ENCODE peak calls at places on chromosomes 16 and 17, in seven cellular contexts. O is activated T-cell treated with anti-CD3 and anti-CD28 coated beads for 48 hours, N is NCI-H2029, J is NCI-H460, E is NCI-H526, X is nephron progenitor cell, G is heart left ventricle. Q is an unnamed sample.

GRCh38 chr16:67104061-67104460 is 5.7 kb upstream of the PHAF1 start:
- DNase-seq in O (no peak), N (no peak), J (peak), E (no peak), X (peak), G (no peak), Q (peak)

GRCh38 chr17:74164446-74165045 is 38.9 kb upstream of the RPL38 start:
- DNase-seq in O (no peak), N (no peak), J (no peak), E (no peak), X (no peak), G (no peak), Q (peak)

GRCh38 chr16:17392857-17393421 is 77.8 kb downstream of the XYLT1 start:
- DNase-seq in O (no peak), N (no peak), J (no peak), E (no peak), X (no peak), G (no peak), Q (no peak)

GRCh38 chr17:70913086-70913485 is 743.8 kb downstream of the KCNJ2 start:
- DNase-seq in O (no peak), N (no peak), J (no peak), E (no peak), X (no peak), G (no peak), Q (no peak)

GRCh38 chr16:22366889-22367288 is 7.5 kb downstream of the CDR2 start:
- DNase-seq in O (no peak), N (no peak), J (no peak), E (no peak), X (no peak), G (no peak), Q (no peak)

GRCh38 chr17:6752068-6752909 is 3.6 kb upstream of the XAF1 start:
- DNase-seq in O (no peak), N (no peak), J (peak), E (no peak), X (no peak), G (peak), Q (no peak)

GRCh38 chr17:43389022-43389947 is 9.5 kb upstream of the ARL4D start:
- DNase-seq in O (peak), N (peak), J (peak), E (peak), X (peak), G (peak), Q (peak)

GRCh38 chr16:2692251-2692947 is 10.1 kb downstream of the KCTD5 start:
- DNase-seq in O (no peak), N (peak), J (no peak), E (no peak), X (no peak), G (peak), Q (no peak)

GRCh38 chr16:66416136-66416535 is 11.0 kb upstream of the BEAN1 start:
- DNase-seq in O (no peak), N (no peak), J (no peak), E (no peak), X (no peak), G (no peak), Q (no peak)

GRCh38 chr16:3431779-3432219 is 11.5 kb downstream of the ZNF597 start:
- DNase-seq in O (peak), N (no peak), J (no peak), E (no peak), X (no peak), G (peak), Q (peak)

GRCh38 chr16:47492428-47493357 is 31.6 kb downstream of the PHKB start:
- DNase-seq in O (peak), N (no peak), J (no peak), E (no peak), X (no peak), G (peak), Q (no peak)

GRCh38 chr16:66740010-66740409 is 11.4 kb downstream of the DYNC1LI2 start:
- DNase-seq in O (no peak), N (no peak), J (peak), E (peak), X (peak), G (no peak), Q (no peak)

GRCh38 chr16:4316103-4316731 is 350 bp downstream of the GLIS2 start:
- DNase-seq in O (no peak), N (no peak), J (no peak), E (peak), X (peak), G (no peak), Q (no peak)

GRCh38 chr17:73302189-73302588 is 9.6 kb downstream of the CDC42EP4 start:
- DNase-seq in O (no peak), N (no peak), J (no peak), E (no peak), X (no peak), G (no peak), Q (no peak)

GRCh38 chr16:67170168-67170947 is at the start of gene NOL3:
- DNase-seq in O (no peak), N (no peak), J (peak), E (peak), X (peak), G (peak), Q (peak)

GRCh38 chr17:7114875-7115614 is 423 bp upstream of the ASGR2 start:
- DNase-seq in O (no peak), N (no peak), J (no peak), E (no peak), X (no peak), G (peak), Q (no peak)

GRCh38 chr16:3256876-3257465 is 538 bp upstream of the MEFV start:
- DNase-seq in O (no peak), N (no peak), J (no peak), E (no peak), X (no peak), G (no peak), Q (no peak)

GRCh38 chr17:31413871-31414589 is 22.6 kb downstream of the RAB11FIP4 start:
- DNase-seq in O (no peak), N (no peak), J (no peak), E (no peak), X (no peak), G (peak), Q (no peak)

GRCh38 chr17:77750427-77751043 is 208.0 kb upstream of the TNRC6C start:
- DNase-seq in O (no peak), N (no peak), J (no peak), E (no peak), X (no peak), G (no peak), Q (peak)

GRCh38 chr16:22694887-22695382 is 119.0 kb upstream of the HS3ST2 start:
- DNase-seq in O (no peak), N (no peak), J (no peak), E (no peak), X (no peak), G (peak), Q (no peak)

Q was measured in WERI-Rb-1.